ENCODE peak calls at places on chromosome 13, in ten cellular contexts. C is stimulated activated CD4-positive, alpha-beta T cell treated with anti-CD3 and anti-CD28 coated beads, TNF-alpha, amount 100 ng/mL, for 4 hours; M is NCI-H1092; I is foreskin fibroblast; Q is activated CD4-positive, alpha-beta T cell treated with anti-CD3 and anti-CD28 coated beads for 36 hours; Z is activated T-cell treated with anti-CD3 and anti-CD28 coated beads, Interleukin-2, amount 50 U/mL, for 4 hours; O is ELR; W is nucleus accumbens; R is astrocyte; S is activated naive CD4-positive, alpha-beta T cell treated with anti-CD3 and anti-CD28 coated beads, Interleukin-2, amount 10 ng/mL, durations not matched to agents 7 days and 5 days. T is an unnamed sample.

GRCh38 chr13:46962286-46962941 is 65.6 kb upstream of the HTR2A start:
- DNase-seq in M (no peak), W (no peak), I (peak), S (no peak), C (no peak), Q (no peak), R (peak), O (peak), Z (no peak), T (no peak)

GRCh38 chr13:42906257-42906656 is 85.8 kb downstream of the EPSTI1 start:
- DNase-seq in Z (no peak), O (no peak), W (no peak), S (no peak), R (no peak), C (no peak), I (no peak), M (no peak), Q (no peak), T (no peak)

GRCh38 chr13:44373601-44374347 is at the start of gene SERP2:
- DNase-seq in R (peak), W (peak), C (no peak), M (no peak), S (no peak), O (peak), Z (no peak), I (peak), Q (peak), T (peak)

GRCh38 chr13:40933508-40933907 is 85.6 kb downstream of the ELF1 start:
- DNase-seq in S (no peak), M (no peak), I (no peak), R (no peak), C (no peak), Z (no peak), O (no peak), W (no peak), Q (peak), T (no peak)

GRCh38 chr13:113837554-113838355 is 26.1 kb downstream of the GAS6 start:
- DNase-seq in R (peak), O (peak), I (peak), S (no peak), Q (no peak), C (no peak), W (peak), M (no peak), Z (no peak), T (peak)

GRCh38 chr13:46178821-46179220 is 3.2 kb downstream of the LCP1 start:
- DNase-seq in O (no peak), I (no peak), R (no peak), W (no peak), Z (no peak), M (no peak), Q (no peak), S (no peak), C (no peak), T (no peak)

GRCh38 chr13:35808846-35809245 is 322.3 kb downstream of the DCLK1 start:
- DNase-seq in W (no peak), C (no peak), O (no peak), S (no peak), Q (no peak), R (no peak), I (no peak), Z (no peak), M (no peak), T (no peak)

GRCh38 chr13:22080832-22081231 is 410.0 kb downstream of the FGF9 start:
- DNase-seq in O (no peak), M (no peak), Z (no peak), S (no peak), C (no peak), I (no peak), R (no peak), W (no peak), Q (no peak), T (no peak)

GRCh38 chr13:68264692-68265091 is 1034.6 kb upstream of the PCDH9 start:
- DNase-seq in W (no peak), S (no peak), O (no peak), R (no peak), Q (no peak), I (no peak), C (no peak), Z (no peak), M (no peak), T (no peak)

GRCh38 chr13:100875392-100876043 is 200.9 kb upstream of the TMTC4 start:
- DNase-seq in I (peak), Q (peak), C (no peak), O (peak), W (no peak), R (peak), S (no peak), M (no peak), Z (no peak), T (no peak)

GRCh38 chr13:33328691-33329090 is 43.1 kb upstream of the STARD13 start:
- DNase-seq in S (no peak), W (no peak), Q (no peak), C (no peak), O (no peak), R (no peak), Z (no peak), I (peak), M (no peak), T (no peak)

GRCh38 chr13:21138561-21138960 is 37.8 kb downstream of the SKA3 start:
- DNase-seq in Z (no peak), C (no peak), W (no peak), Q (no peak), S (no peak), I (no peak), O (no peak), M (no peak), R (no peak), T (no peak)

GRCh38 chr13:36453518-36453917 is 21.2 kb downstream of the CCNA1 start:
- DNase-seq in I (peak), W (no peak), S (no peak), M (peak), R (no peak), O (peak), Z (no peak), Q (no peak), C (no peak), T (peak)

GRCh38 chr13:28089065-28089464 is 11.3 kb downstream of the FLT3 start:
- DNase-seq in R (no peak), M (no peak), Q (no peak), S (no peak), C (no peak), Z (no peak), W (no peak), O (no peak), I (no peak), T (no peak)

GRCh38 chr13:43780666-43781065 is 6.1 kb downstream of the ENOX1 start:
- DNase-seq in Z (no peak), I (no peak), W (no peak), R (no peak), M (no peak), O (no peak), S (no peak), Q (no peak), C (no peak), T (no peak)

GRCh38 chr13:20664304-20664703 is 39.2 kb upstream of the IL17D start:
- DNase-seq in Q (no peak), M (no peak), Z (no peak), R (no peak), S (no peak), O (no peak), I (no peak), W (no peak), C (no peak), T (peak)

GRCh38 chr13:70960841-70961443 is 852.7 kb upstream of the KLHL1 start:
- DNase-seq in C (no peak), Z (no peak), M (no peak), W (no peak), O (peak), S (no peak), R (peak), I (peak), Q (no peak), T (peak)

GRCh38 chr13:43544011-43544410 is 242.8 kb downstream of the ENOX1 start:
- DNase-seq in W (no peak), R (peak), M (no peak), Z (no peak), I (peak), C (no peak), S (no peak), O (peak), Q (no peak), T (no peak)